ENCODE peak calls at places on chromosomes 16 and 17, in five cellular contexts. A is mucosa of descending colon; Q is left lung; G is CD8-positive, alpha-beta T cell; F is RWPE2. I is an unnamed sample.

GRCh38 chr17:33947762-33948161 is 307.3 kb upstream of the CCL2 start:
- DNase-seq in G (no peak), A (no peak), Q (no peak), F (no peak), I (no peak)

GRCh38 chr16:23865853-23866252 is 30.1 kb downstream of the PRKCB start:
- DNase-seq in Q (no peak), G (no peak), F (no peak), A (no peak), I (no peak)

GRCh38 chr17:73564856-73565255 is 79.4 kb downstream of the SDK2 start:
- DNase-seq in A (no peak), F (no peak), Q (no peak), G (no peak), I (peak)

GRCh38 chr17:48593840-48594411 is 347 bp upstream of the HOXB5 start:
- DNase-seq in F (no peak), G (peak), Q (peak), A (no peak), I (peak)

GRCh38 chr17:68763551-68763950 is 162.4 kb upstream of the FAM20A start:
- DNase-seq in Q (no peak), A (no peak), G (no peak), F (no peak), I (peak)

GRCh38 chr17:73304971-73305786 is 6.6 kb downstream of the CDC42EP4 start:
- DNase-seq in A (peak), Q (peak), F (no peak), G (no peak), I (peak)

GRCh38 chr17:39002991-39003715 is 36.0 kb upstream of the FBXO47 start:
- DNase-seq in G (peak), Q (peak), F (no peak), A (peak), I (peak)

GRCh38 chr17:33142703-33143299 is 150.3 kb downstream of the ASIC2 start:
- DNase-seq in Q (no peak), G (no peak), F (no peak), A (no peak), I (peak)

GRCh38 chr16:73280366-73280765 is 232.4 kb upstream of the ZFHX3 start:
- DNase-seq in G (no peak), Q (no peak), A (no peak), F (no peak), I (no peak)

GRCh38 chr17:2939714-2940351 is 123.6 kb downstream of the OR1D5 start:
- DNase-seq in F (peak), Q (no peak), A (peak), G (no peak), I (no peak)

GRCh38 chr16:9901-10665 is 43.3 kb downstream of the POLR3K start:
- DNase-seq in Q (no peak), F (no peak), A (peak), G (no peak), I (no peak)

GRCh38 chr16:84881702-84882521 is 62.1 kb downstream of the CRISPLD2 start:
- DNase-seq in Q (no peak), F (no peak), A (no peak), G (no peak), I (peak)

GRCh38 chr17:68184816-68185436 is 62.9 kb upstream of the AMZ2 start:
- DNase-seq in Q (no peak), G (peak), F (no peak), A (no peak), I (no peak)

GRCh38 chr16:74153773-74154172 is 142.8 kb upstream of the PSMD7 start:
- DNase-seq in F (no peak), Q (no peak), A (no peak), G (no peak), I (no peak)

GRCh38 chr17:64385187-64386083 is 5.2 kb downstream of the PECAM1 start:
- DNase-seq in F (no peak), G (peak), Q (peak), A (no peak), I (peak)

GRCh38 chr17:16446338-16446983 is 31.1 kb downstream of the TRPV2 start:
- DNase-seq in A (peak), Q (no peak), G (no peak), F (peak), I (no peak)

GRCh38 chr17:2929881-2930533 is 133.4 kb downstream of the OR1D5 start:
- DNase-seq in F (no peak), Q (no peak), G (no peak), A (peak), I (peak)

GRCh38 chr17:41959336-41960095 is 7.1 kb upstream of the CNP start:
- DNase-seq in A (no peak), G (no peak), Q (no peak), F (no peak), I (peak)

GRCh38 chr16:67260426-67261063 is 11.8 kb downstream of the SLC9A5 start:
- DNase-seq in G (no peak), Q (no peak), A (no peak), F (no peak), I (peak)

GRCh38 chr17:14201087-14201486 is 35.6 kb downstream of the CDRT15 start:
- DNase-seq in A (no peak), Q (no peak), G (peak), F (no peak), I (peak)

GRCh38 chr16:2026461-2027023 is at the start of gene NHERF2:
- DNase-seq in Q (no peak), G (no peak), A (peak), F (no peak), I (no peak)

GRCh38 chr17:50177983-50178834 is 12.4 kb downstream of the SGCA start:
- DNase-seq in Q (peak), F (peak), A (peak), G (peak), I (peak)

GRCh38 chr16:48215738-48216137 is 28.4 kb upstream of the LONP2 start:
- DNase-seq in F (no peak), G (no peak), A (no peak), Q (no peak), I (no peak)

GRCh38 chr17:45305532-45306087 is 11.2 kb downstream of the MAP3K14 start:
- DNase-seq in Q (no peak), A (peak), F (no peak), G (no peak), I (peak)

GRCh38 chr17:82882715-82883446 is 43.1 kb upstream of the ZNF750 start:
- DNase-seq in Q (peak), G (peak), A (peak), F (no peak), I (no peak)

GRCh38 chr16:73713301-73713700 is 583.3 kb upstream of the PSMD7 start:
- DNase-seq in F (no peak), Q (no peak), G (no peak), A (no peak), I (no peak)

GRCh38 chr16:27359051-27359450 is 42.9 kb upstream of the IL21R start:
- DNase-seq in G (no peak), Q (no peak), A (no peak), F (no peak), I (no peak)

GRCh38 chr16:14456793-14457481 is 173.1 kb downstream of the PARN start:
- DNase-seq in G (no peak), F (no peak), A (no peak), Q (no peak), I (peak)

GRCh38 chr17:51029568-51030463 is 90.9 kb downstream of the SPAG9 start:
- DNase-seq in F (no peak), G (no peak), A (no peak), Q (no peak), I (peak)

GRCh38 chr17:21214777-21215541 is 998 bp upstream of the TMEM11 start:
- DNase-seq in F (no peak), Q (peak), G (no peak), A (no peak), I (peak)

GRCh38 chr16:49617016-49617569 is 238.8 kb downstream of the ZNF423 start:
- DNase-seq in G (no peak), F (no peak), Q (no peak), A (no peak), I (no peak)

GRCh38 chr16:72823961-72824490 is 223.9 kb downstream of the ZFHX3 start:
- DNase-seq in A (no peak), F (no peak), G (no peak), Q (no peak), I (no peak)

GRCh38 chr17:28727727-28728363 is 743 bp upstream of the NEK8 start:
- DNase-seq in A (peak), G (peak), Q (peak), F (peak), I (no peak)

DNA sequence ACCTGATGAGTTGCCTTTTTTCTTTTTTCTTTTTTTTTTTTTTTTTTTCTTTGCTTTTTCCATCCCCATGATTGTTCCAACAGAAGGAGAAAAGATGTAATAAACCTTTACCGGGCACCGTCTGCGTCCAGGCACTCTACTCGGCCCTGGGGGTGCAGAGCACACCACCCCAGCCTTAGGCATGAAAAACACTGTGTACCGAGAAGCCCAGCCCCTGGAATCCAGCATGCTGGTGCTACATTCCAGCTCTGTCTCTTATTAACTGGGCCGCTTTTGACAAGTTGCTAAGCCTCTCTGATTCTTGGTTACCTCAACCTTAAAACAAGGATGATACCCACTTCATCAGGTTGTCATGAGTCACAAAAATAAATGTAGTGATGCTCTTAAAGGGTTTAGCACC is 64.1 kb upstream of the HSBP1 start:
- DNase-seq in G (no peak), F (no peak), A (no peak), Q (no peak), I (no peak)
- H3K4me3 ChIP-seq in G (no peak), F (no peak), A (no peak), Q (no peak), I (no peak)

DNA sequence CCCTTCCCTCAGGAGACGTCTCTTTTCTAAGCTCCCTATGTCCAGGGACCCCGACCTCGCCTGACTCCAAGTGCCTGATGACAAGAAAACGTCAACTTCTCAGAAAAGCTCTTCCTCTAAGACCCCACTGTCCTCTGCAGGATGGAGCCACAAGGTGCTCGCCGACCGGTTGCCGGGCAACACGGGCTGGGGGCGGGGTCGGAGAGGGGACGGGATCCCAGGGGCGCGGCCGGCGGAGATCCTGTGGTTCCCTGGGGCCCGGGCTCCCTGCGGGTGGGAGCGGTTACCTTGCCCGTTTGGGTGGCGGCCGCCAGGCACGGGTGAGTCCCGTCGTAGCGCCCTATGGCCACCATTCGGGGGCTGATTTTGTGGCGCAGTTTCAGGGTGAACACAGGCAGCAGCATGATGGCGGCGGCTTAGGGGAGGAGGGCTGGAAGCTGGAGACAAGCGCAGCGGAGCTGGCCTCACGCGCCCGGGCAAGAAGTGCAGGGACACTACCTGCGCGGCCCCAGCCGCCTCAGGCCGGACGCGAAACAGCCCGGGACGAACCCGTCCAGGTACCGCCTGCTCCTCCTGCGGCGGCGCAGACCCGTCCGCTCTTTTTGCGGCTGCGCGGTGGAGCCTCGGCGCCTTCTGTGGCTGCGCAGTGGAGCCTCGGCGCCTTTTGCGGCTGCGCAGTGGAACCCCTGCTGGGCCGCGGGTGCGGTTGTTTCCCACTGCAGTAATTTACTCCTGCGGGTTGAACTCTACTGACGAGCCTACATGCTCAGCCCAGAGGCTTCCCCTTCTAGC is at the start of gene BBS2:
- DNase-seq in F (peak), A (peak), G (peak), Q (peak), I (peak)
- TF ChIP-seq CTCF in F (no peak), A (no peak), G (no peak), Q (no peak), I (no peak)

GRCh38 chr16:81618661-81619060 is 160.4 kb upstream of the PLCG2 start:
- DNase-seq in A (no peak), F (no peak), Q (no peak), G (no peak), I (no peak)
- H3K4me3 ChIP-seq in A (no peak), F (no peak), Q (no peak), G (no peak), I (no peak)

GRCh38 chr17:37769050-37769449 is 24.2 kb upstream of the HNF1B start:
- DNase-seq in Q (no peak), G (no peak), A (no peak), F (no peak), I (no peak)

GRCh38 chr17:37774508-37774907 is 29.6 kb upstream of the HNF1B start:
- DNase-seq in G (no peak), A (no peak), F (no peak), Q (no peak), I (no peak)

GRCh38 chr17:37772982-37773381 is 28.1 kb upstream of the HNF1B start:
- DNase-seq in A (no peak), G (no peak), Q (no peak), F (no peak), I (no peak)

GRCh38 chr17:37768438-37768837 is 23.6 kb upstream of the HNF1B start:
- DNase-seq in A (no peak), G (no peak), Q (no peak), F (no peak), I (no peak)

DNA sequence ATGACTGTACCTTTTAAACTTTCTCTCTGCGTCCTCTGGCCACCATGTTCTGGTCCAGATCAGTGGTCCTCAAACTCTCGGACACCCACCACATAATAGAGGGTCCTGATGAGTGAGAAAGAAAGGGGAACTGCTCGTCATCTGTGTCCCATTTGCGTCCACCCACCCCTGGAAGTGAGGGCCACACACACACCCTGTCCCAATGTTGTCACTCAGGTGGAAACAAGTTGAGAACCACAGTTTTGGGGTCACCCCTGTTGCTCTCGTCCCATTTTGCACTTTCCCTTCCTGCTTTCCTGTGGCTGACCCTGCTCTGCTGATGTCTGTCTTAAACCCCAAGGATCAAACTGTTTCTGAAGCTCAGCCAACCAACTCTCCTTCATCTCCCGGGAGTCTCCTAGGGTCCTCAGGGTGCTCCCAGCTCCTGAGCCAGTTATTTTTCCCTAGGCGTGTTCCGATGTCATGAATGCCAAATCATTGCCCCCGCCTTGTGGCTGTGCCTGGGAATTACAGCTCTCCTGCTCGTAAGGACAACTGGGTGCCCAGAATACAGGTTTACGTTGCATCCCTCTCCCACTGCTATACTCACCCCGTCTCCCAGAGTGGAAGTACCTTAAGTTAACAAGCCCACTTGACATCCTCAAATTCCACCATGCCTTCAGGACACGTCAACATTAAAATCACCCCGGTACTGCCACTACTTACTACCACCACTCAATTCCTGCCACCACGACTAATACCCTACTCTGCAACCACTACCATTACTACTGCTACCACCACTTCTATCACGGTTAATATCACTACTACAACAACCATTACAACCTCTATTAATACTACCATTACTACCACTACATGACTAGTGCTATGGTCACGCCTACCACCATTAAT is 26.0 kb upstream of the HNF1B start:
- DNase-seq in G (no peak), F (no peak), A (peak), Q (peak), I (peak)
- TF ChIP-seq CTCF in G (peak), F (peak), A (peak), Q (peak), I (peak)

GRCh38 chr17:58309918-58310259 is 18.7 kb downstream of the TSPOAP1 start:
- DNase-seq in A (no peak), F (no peak), G (no peak), Q (no peak), I (no peak)

GRCh38 chr17:58307468-58308172 is 21.0 kb downstream of the TSPOAP1 start:
- DNase-seq in F (no peak), Q (no peak), G (no peak), A (no peak), I (no peak)

GRCh38 chr17:58308173-58308984 is 20.2 kb downstream of the TSPOAP1 start:
- DNase-seq in G (no peak), A (no peak), Q (no peak), F (peak), I (no peak)

GRCh38 chr17:58310511-58311428 is 17.8 kb downstream of the TSPOAP1 start:
- DNase-seq in A (no peak), G (no peak), Q (no peak), F (peak), I (no peak)

GRCh38 chr17:58308985-58309917 is 19.3 kb downstream of the TSPOAP1 start:
- DNase-seq in A (no peak), G (no peak), F (no peak), Q (no peak), I (no peak)
- H3K4me3 ChIP-seq in A (no peak), G (no peak), F (no peak), Q (no peak), I (no peak)

GRCh38 chr17:1002412-1002753 is 5.5 kb downstream of the TIMM22 start:
- DNase-seq in A (no peak), G (no peak), Q (no peak), F (no peak), I (peak)
- TF ChIP-seq CTCF in A (no peak), G (no peak), Q (no peak), F (no peak), I (no peak)

GRCh38 chr16:4402439-4403132 is 13.8 kb downstream of the CORO7 start:
- DNase-seq in G (peak), A (peak), Q (peak), F (peak), I (peak)
- H3K4me3 ChIP-seq in G (no peak), A (no peak), Q (no peak), F (no peak), I (peak)

DNA sequence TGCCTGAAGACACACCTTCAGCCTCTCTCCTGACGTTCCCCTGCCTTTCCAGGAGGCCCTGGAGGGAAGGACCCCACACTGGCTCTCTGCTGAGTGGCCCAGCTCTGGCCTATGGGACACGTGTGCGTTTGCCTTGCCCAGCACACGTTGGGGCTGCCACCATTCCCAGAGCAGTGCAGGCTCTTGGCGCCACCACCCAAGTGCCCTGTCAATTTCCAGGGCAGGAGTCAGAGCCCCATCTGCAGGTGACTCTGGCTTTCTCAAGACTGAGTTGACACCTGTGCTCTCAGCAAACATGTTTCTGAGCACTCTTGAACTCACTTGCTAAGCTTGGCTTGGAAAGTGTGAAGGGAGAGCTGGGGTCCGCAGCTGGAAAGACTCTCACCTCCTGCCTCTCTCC is 4.7 kb upstream of the IRF8 start:
- DNase-seq in G (no peak), Q (no peak), F (no peak), A (no peak), I (no peak)
- TF ChIP-seq CTCF in G (no peak), Q (no peak), F (peak), A (no peak), I (no peak)

GRCh38 chr16:12235110-12235509 is 258.6 kb downstream of the SNX29 start:
- DNase-seq in A (no peak), Q (no peak), F (no peak), G (no peak), I (no peak)
- H3K4me3 ChIP-seq in A (no peak), Q (no peak), F (no peak), G (no peak), I (no peak)

I was measured in fibroblast of mammary gland.